ENCODE peak calls at places on chromosomes 7 and 10, in seven cellular contexts. E, N, P, D, J, A and O are unnamed samples.
A peak's percentile ranks its signal among the peaks of the same experiment; 100 is the strongest.

GRCh38 chr7:11228515-11228914 is 254.8 kb downstream of the PHF14 start:
- DNase-seq in E (no peak), N (peak; percentile 40), P (no peak), D (peak; percentile 73), J (peak; percentile 51), A (no peak), O (no peak)

GRCh38 chr10:84329094-84329611 is 764 bp downstream of the CCSER2 start:
- DNase-seq in E (peak; percentile 3), N (no peak), P (peak; percentile 42), D (peak; percentile 22), J (peak; percentile 1), A (no peak), O (peak; percentile 53)

GRCh38 chr7:111074071-111074771 is 16.7 kb upstream of the LRRN3 start:
- DNase-seq in E (no peak), N (no peak), P (no peak), D (no peak), J (no peak), A (no peak), O (no peak)

GRCh38 chr7:47540387-47541093 is 41.4 kb downstream of the TNS3 start:
- DNase-seq in E (no peak), N (no peak), P (no peak), D (no peak), J (no peak), A (no peak), O (no peak)

GRCh38 chr10:13945760-13946460 is 359.1 kb downstream of the PRPF18 start:
- DNase-seq in E (no peak), N (no peak), P (no peak), D (no peak), J (no peak), A (no peak), O (no peak)

GRCh38 chr7:74502216-74502891 is 48.6 kb downstream of the GTF2IRD1 start:
- DNase-seq in E (no peak), N (no peak), P (no peak), D (peak; percentile 51), J (peak; percentile 70), A (no peak), O (no peak)

GRCh38 chr7:131045526-131045925 is 282.1 kb upstream of the MKLN1 start:
- DNase-seq in E (no peak), N (no peak), P (no peak), D (no peak), J (no peak), A (no peak), O (no peak)

GRCh38 chr7:3092468-3092867 is 48.8 kb upstream of the CARD11 start:
- DNase-seq in E (no peak), N (no peak), P (no peak), D (peak; percentile 15), J (no peak), A (no peak), O (peak; percentile 57)

GRCh38 chr7:39271386-39271785 is 293.7 kb downstream of the POU6F2 start:
- DNase-seq in E (peak; percentile 49), N (peak; percentile 73), P (no peak), D (peak; percentile 88), J (peak; percentile 87), A (no peak), O (no peak)

GRCh38 chr7:11231190-11231589 is 257.5 kb downstream of the PHF14 start:
- DNase-seq in E (no peak), N (no peak), P (no peak), D (no peak), J (no peak), A (no peak), O (no peak)

GRCh38 chr7:131186816-131187215 is 140.9 kb upstream of the MKLN1 start:
- DNase-seq in E (peak; percentile 66), N (no peak), P (no peak), D (peak; percentile 83), J (no peak), A (no peak), O (no peak)

GRCh38 chr10:35409094-35409582 is 72.8 kb downstream of the CCNY start:
- DNase-seq in E (peak; percentile 71), N (no peak), P (peak; percentile 37), D (no peak), J (peak; percentile 5), A (no peak), O (no peak)

GRCh38 chr7:19143930-19144574 is 1.2 kb downstream of the FERD3L start:
- DNase-seq in E (no peak), N (no peak), P (no peak), D (no peak), J (no peak), A (no peak), O (no peak)

GRCh38 chr10:72639441-72639873 is 13.6 kb upstream of the MICU1 start:
- DNase-seq in E (no peak), N (no peak), P (no peak), D (no peak), J (no peak), A (no peak), O (no peak)

GRCh38 chr10:58335306-58336005 is 650 bp downstream of the UBE2D1 start:
- DNase-seq in E (peak; percentile 13), N (no peak), P (peak; percentile 47), D (peak; percentile 42), J (peak; percentile 4), A (peak; percentile 27), O (no peak)

GRCh38 chr10:113094114-113094486 is 144.1 kb downstream of the TCF7L2 start:
- DNase-seq in E (no peak), N (no peak), P (no peak), D (no peak), J (no peak), A (no peak), O (no peak)

GRCh38 chr10:129680661-129681344 is 213.8 kb downstream of the MGMT start:
- DNase-seq in E (no peak), N (no peak), P (no peak), D (no peak), J (no peak), A (no peak), O (no peak)

GRCh38 chr7:131538791-131539179 is 17.6 kb downstream of the PODXL start:
- DNase-seq in E (no peak), N (no peak), P (no peak), D (no peak), J (no peak), A (no peak), O (no peak)

GRCh38 chr7:10740805-10741204 is 232.9 kb upstream of the PHF14 start:
- DNase-seq in E (no peak), N (peak; percentile 2), P (no peak), D (no peak), J (no peak), A (no peak), O (no peak)

GRCh38 chr7:26995664-26996063 is 100.1 kb downstream of the HOXA1 start:
- DNase-seq in E (no peak), N (no peak), P (no peak), D (no peak), J (no peak), A (no peak), O (no peak)

GRCh38 chr7:66099551-66100407 is 14.9 kb upstream of the CRCP start:
- DNase-seq in E (peak; percentile 55), N (no peak), P (peak; percentile 96), D (peak; percentile 87), J (peak; percentile 32), A (peak; percentile 86), O (peak; percentile 16)

GRCh38 chr10:28241766-28242399 is 61.0 kb downstream of the MPP7 start:
- DNase-seq in E (no peak), N (peak; percentile 10), P (peak; percentile 32), D (peak; percentile 24), J (peak; percentile 24), A (peak; percentile 68), O (peak; percentile 0)

GRCh38 chr7:137606061-137606674 is 240.6 kb downstream of the DGKI start:
- DNase-seq in E (no peak), N (peak; percentile 28), P (peak; percentile 33), D (no peak), J (peak; percentile 46), A (peak; percentile 35), O (no peak)

GRCh38 chr10:18140149-18140956 is at the start of gene CACNB2:
- DNase-seq in E (peak; percentile 57), N (peak; percentile 23), P (peak; percentile 14), D (peak; percentile 54), J (peak; percentile 19), A (no peak), O (no peak)

GRCh38 chr10:132910901-132911711 is 31.3 kb downstream of the CFAP46 start:
- DNase-seq in E (no peak), N (no peak), P (no peak), D (no peak), J (no peak), A (no peak), O (no peak)

GRCh38 chr7:139589474-139589873 is 66.0 kb downstream of the CLEC2L start:
- DNase-seq in E (peak; percentile 24), N (no peak), P (no peak), D (no peak), J (no peak), A (no peak), O (no peak)